ENCODE peak calls at places on chromosome 9, in four cellular contexts. Z is NCI-H748 treated with DMSO at 0.1 percent for 48 hours, V is choroid plexus epithelial cell, P is AML-193. G is an unnamed sample.

GRCh38 chr9:1100945-1101344 is 50.8 kb downstream of the DMRT2 start:
- DNase-seq in P (no peak), Z (peak), V (peak), G (peak)

GRCh38 chr9:92632641-92633040 is 37.3 kb downstream of the IPPK start:
- DNase-seq in P (no peak), V (no peak), Z (no peak), G (no peak)

GRCh38 chr9:134863941-134864820 is 16.4 kb upstream of the FCN2 start:
- DNase-seq in Z (no peak), V (no peak), P (no peak), G (no peak)

GRCh38 chr9:132516301-132516700 is 66.1 kb upstream of the BARHL1 start:
- DNase-seq in V (peak), Z (no peak), P (no peak), G (no peak)

GRCh38 chr9:95167998-95168397 is 149.5 kb downstream of the FANCC start:
- DNase-seq in V (peak), P (peak), Z (peak), G (no peak)

GRCh38 chr9:121182976-121183375 is 18.7 kb downstream of the RAB14 start:
- DNase-seq in V (no peak), Z (no peak), P (no peak), G (no peak)

GRCh38 chr9:85425153-85425611 is 316.6 kb downstream of the AGTPBP1 start:
- DNase-seq in Z (peak), P (peak), V (peak), G (peak)

GRCh38 chr9:110047955-110048472 is 159.9 kb downstream of the C9orf152 start:
- DNase-seq in P (no peak), V (no peak), Z (peak), G (no peak)

GRCh38 chr9:33351547-33351946 is 50.8 kb downstream of the AQP7 start:
- DNase-seq in Z (no peak), V (no peak), P (no peak), G (no peak)

GRCh38 chr9:70470050-70471015 is 55.9 kb upstream of the KLF9 start:
- DNase-seq in V (no peak), P (no peak), Z (no peak), G (no peak)

GRCh38 chr9:33080534-33080933 is 4.1 kb upstream of the SMU1 start:
- DNase-seq in P (no peak), V (no peak), Z (no peak), G (no peak)

GRCh38 chr9:96884443-96884842 is 30.1 kb upstream of the ZNF782 start:
- DNase-seq in Z (no peak), V (peak), P (no peak), G (no peak)

GRCh38 chr9:122402403-122403268 is 31.8 kb downstream of the PTGS1 start:
- DNase-seq in Z (no peak), P (no peak), V (peak), G (no peak)

GRCh38 chr9:88528356-88528755 is 6.6 kb upstream of the NXNL2 start:
- DNase-seq in Z (no peak), V (no peak), P (no peak), G (no peak)

GRCh38 chr9:100554935-100555401 is 22.9 kb upstream of the CAVIN4 start:
- DNase-seq in V (peak), Z (no peak), P (no peak), G (no peak)

GRCh38 chr9:137731947-137732813 is 113.4 kb downstream of the EHMT1 start:
- DNase-seq in V (no peak), Z (no peak), P (no peak), G (no peak)

GRCh38 chr9:110995511-110996340 is 42.5 kb downstream of the LPAR1 start:
- DNase-seq in Z (no peak), P (no peak), V (peak), G (no peak)

GRCh38 chr9:75265525-75265972 is 177.2 kb downstream of the OSTF1 start:
- DNase-seq in P (peak), V (peak), Z (peak), G (peak)

GRCh38 chr9:2863831-2864230 is 19.9 kb upstream of the PUM3 start:
- DNase-seq in P (no peak), V (no peak), Z (no peak), G (no peak)

GRCh38 chr9:105475302-105475701 is 27.5 kb downstream of the FSD1L start:
- DNase-seq in P (peak), V (peak), Z (no peak), G (no peak)

GRCh38 chr9:2857564-2858198 is 13.8 kb upstream of the PUM3 start:
- DNase-seq in V (peak), P (peak), Z (peak), G (peak)

GRCh38 chr9:97591535-97591934 is 41.6 kb downstream of the TSTD2 start:
- DNase-seq in Z (no peak), P (no peak), V (no peak), G (no peak)

GRCh38 chr9:136494531-136495215 is 11.8 kb upstream of the SEC16A start:
- DNase-seq in Z (no peak), V (no peak), P (no peak), G (no peak)

GRCh38 chr9:13478637-13479036 is 199.1 kb upstream of the MPDZ start:
- DNase-seq in Z (no peak), P (no peak), V (no peak), G (no peak)

GRCh38 chr9:131407717-131408195 is 13.9 kb downstream of the PRRC2B start:
- DNase-seq in V (peak), P (no peak), Z (no peak), G (no peak)

GRCh38 chr9:134624827-134625181 is 16.8 kb upstream of the COL5A1 start:
- DNase-seq in V (peak), Z (no peak), P (no peak), G (no peak)

GRCh38 chr9:115036691-115037090 is 81.3 kb downstream of the TNC start:
- DNase-seq in V (no peak), Z (no peak), P (no peak), G (no peak)

GRCh38 chr9:3648266-3648665 is 122.5 kb upstream of the RFX3 start:
- DNase-seq in P (no peak), Z (no peak), V (no peak), G (no peak)

GRCh38 chr9:133932176-133932575 is 59.9 kb downstream of the VAV2 start:
- DNase-seq in V (peak), Z (no peak), P (no peak), G (no peak)

GRCh38 chr9:15306757-15307522 is at the start of gene TTC39B:
- DNase-seq in Z (peak), V (peak), P (peak), G (peak)

GRCh38 chr9:125700791-125701190 is 6.2 kb downstream of the MAPKAP1 start:
- DNase-seq in P (no peak), V (no peak), Z (no peak), G (no peak)

GRCh38 chr9:105712773-105713172 is 18.4 kb downstream of the TMEM38B start:
- DNase-seq in P (no peak), V (no peak), Z (no peak), G (no peak)

GRCh38 chr9:85202596-85202995 is 533.1 kb downstream of the NTRK2 start:
- DNase-seq in Z (no peak), V (no peak), P (no peak), G (no peak)

GRCh38 chr9:121958530-121958929 is 134.6 kb downstream of the TTLL11 start:
- DNase-seq in Z (no peak), V (no peak), P (no peak), G (no peak)

GRCh38 chr9:35748239-35748857 is 680 bp downstream of the GBA2 start:
- DNase-seq in V (no peak), Z (no peak), P (no peak), G (no peak)

GRCh38 chr9:72154468-72155281 is 5.4 kb downstream of the GDA start:
- DNase-seq in Z (no peak), V (no peak), P (no peak), G (no peak)

GRCh38 chr9:114908104-114908621 is 22.2 kb downstream of the TNFSF8 start:
- DNase-seq in V (no peak), Z (peak), P (no peak), G (no peak)

GRCh38 chr9:6930827-6931226 is 173.1 kb downstream of the KDM4C start:
- DNase-seq in P (no peak), V (peak), Z (no peak), G (no peak)

G was measured in mesothelial cell of epicardium.